ENCODE peak calls at places on chromosomes 5 and 9, in ten cellular contexts. L is Panc1, K is esophagus muscularis mucosa, Q is heart right ventricle, P is transverse colon, R is psoas muscle, I is keratinocyte, J is colonic mucosa, V is HCT116, W is fibroblast of lung. S is an unnamed sample.

GRCh38 chr5:98774192-98775046 is 956 bp downstream of the RGMB start:
- DNase-seq in P (peak), J (peak), Q (peak), L (no peak), W (peak), I (no peak), R (peak), K (no peak), V (no peak), S (peak)

GRCh38 chr9:76846307-76846706 is 59.6 kb downstream of the PRUNE2 start:
- DNase-seq in J (no peak), I (no peak), P (no peak), K (peak), R (no peak), V (no peak), W (no peak), L (no peak), Q (no peak), S (no peak)

GRCh38 chr5:151492729-151493128 is 45.3 kb downstream of the SLC36A1 start:
- DNase-seq in K (no peak), Q (no peak), W (peak), V (peak), J (no peak), R (no peak), I (no peak), L (peak), P (no peak), S (no peak)

GRCh38 chr5:25160851-25161348 is 516.1 kb upstream of the CDH10 start:
- DNase-seq in I (no peak), P (no peak), L (no peak), R (no peak), V (no peak), J (no peak), W (no peak), Q (no peak), K (no peak), S (no peak)

GRCh38 chr9:125276771-125277170 is 15.1 kb downstream of the GAPVD1 start:
- DNase-seq in L (no peak), J (no peak), W (no peak), Q (no peak), K (no peak), V (no peak), I (no peak), R (no peak), P (no peak), S (no peak)

GRCh38 chr5:154486427-154486866 is 8.4 kb upstream of the HAND1 start:
- DNase-seq in R (no peak), I (no peak), P (no peak), J (no peak), Q (no peak), V (no peak), W (no peak), K (no peak), L (no peak), S (no peak)

GRCh38 chr5:156191547-156191946 is 135.4 kb upstream of the SGCD start:
- DNase-seq in R (no peak), P (no peak), Q (no peak), I (no peak), V (no peak), K (no peak), L (no peak), W (no peak), J (no peak), S (no peak)

GRCh38 chr9:556675-557074 is 284.8 kb upstream of the DMRT1 start:
- DNase-seq in V (no peak), Q (no peak), R (no peak), P (no peak), K (no peak), L (no peak), J (no peak), I (no peak), W (no peak), S (no peak)

GRCh38 chr5:79853003-79853402 is 138.1 kb downstream of the MTX3 start:
- DNase-seq in R (no peak), P (no peak), Q (no peak), I (no peak), K (no peak), W (no peak), J (no peak), V (no peak), L (no peak), S (no peak)

GRCh38 chr5:17713301-17713700 is 79.0 kb downstream of the TAF11L14 start:
- DNase-seq in P (no peak), K (no peak), W (no peak), Q (no peak), L (no peak), I (no peak), V (no peak), J (no peak), R (no peak), S (no peak)

GRCh38 chr9:89593776-89594427 is 10.9 kb upstream of the GADD45G start:
- DNase-seq in V (no peak), Q (no peak), I (no peak), P (peak), R (no peak), W (no peak), J (peak), K (peak), L (no peak), S (peak)

GRCh38 chr5:132363431-132364112 is 5.9 kb upstream of the SLC22A5 start:
- DNase-seq in R (no peak), K (no peak), J (no peak), Q (peak), L (no peak), W (peak), P (no peak), I (peak), V (peak), S (no peak)

GRCh38 chr9:129336601-129337286 is 158.7 kb upstream of the IER5L start:
- DNase-seq in W (peak), I (no peak), L (no peak), P (peak), V (no peak), Q (no peak), R (no peak), K (no peak), J (peak), S (peak)

GRCh38 chr5:40112875-40113274 is 566.8 kb upstream of the PTGER4 start:
- DNase-seq in J (no peak), V (no peak), Q (no peak), W (no peak), R (no peak), L (no peak), I (no peak), P (no peak), K (no peak), S (no peak)

GRCh38 chr5:92835712-92836111 is 745.3 kb downstream of the NR2F1-AS1 start:
- DNase-seq in V (no peak), L (no peak), K (no peak), J (no peak), I (no peak), R (no peak), P (no peak), W (peak), Q (no peak), S (no peak)

GRCh38 chr5:132677191-132677590 is 3.4 kb downstream of the IL4 start:
- DNase-seq in Q (no peak), K (peak), P (peak), I (peak), R (peak), J (peak), L (peak), W (peak), V (peak), S (no peak)

GRCh38 chr9:134404376-134405358 is 78.4 kb downstream of the RXRA start:
- DNase-seq in J (no peak), R (no peak), L (no peak), V (no peak), P (no peak), W (no peak), K (no peak), I (no peak), Q (peak), S (no peak)

GRCh38 chr5:3153906-3154305 is 402.4 kb upstream of the IRX2 start:
- DNase-seq in W (no peak), P (no peak), Q (no peak), L (no peak), K (peak), I (no peak), R (no peak), V (no peak), J (no peak), S (no peak)

GRCh38 chr5:3153226-3153858 is 401.9 kb upstream of the IRX2 start:
- DNase-seq in P (no peak), R (no peak), L (no peak), I (no peak), V (no peak), Q (no peak), W (no peak), K (peak), J (no peak), S (no peak)

GRCh38 chr5:3157214-3157613 is 405.7 kb upstream of the IRX2 start:
- DNase-seq in W (no peak), J (no peak), P (no peak), I (no peak), K (peak), L (no peak), Q (no peak), V (no peak), R (no peak), S (no peak)

GRCh38 chr5:3155029-3155428 is 403.6 kb upstream of the IRX2 start:
- DNase-seq in I (no peak), Q (no peak), K (peak), L (no peak), R (no peak), W (no peak), V (no peak), P (no peak), J (no peak), S (no peak)

GRCh38 chr5:3155717-3156116 is 404.2 kb upstream of the IRX2 start:
- DNase-seq in I (no peak), R (no peak), K (peak), L (no peak), J (no peak), W (no peak), P (no peak), Q (no peak), V (no peak), S (no peak)
- TF ChIP-seq CTCF in I (no peak), R (no peak), K (no peak), L (no peak), J (no peak), W (no peak), P (no peak), Q (no peak), V (no peak), S (no peak)

GRCh38 chr5:143921525-143922311 is 109.8 kb downstream of the HMHB1 start:
- DNase-seq in L (peak), K (no peak), R (no peak), P (no peak), J (no peak), V (no peak), I (peak), W (peak), Q (no peak), S (no peak)
- H3K27ac ChIP-seq in L (no peak), K (no peak), R (peak), P (no peak), J (no peak), V (no peak), I (peak), W (peak), Q (no peak), S (no peak)

GRCh38 chr5:173896631-173897030 is 8.5 kb downstream of the CPEB4 start:
- DNase-seq in L (no peak), V (no peak), J (no peak), I (no peak), R (no peak), K (no peak), Q (no peak), W (no peak), P (no peak), S (no peak)
- H3K4me3 ChIP-seq in L (no peak), V (no peak), J (no peak), I (no peak), R (no peak), K (no peak), Q (peak), W (no peak), P (no peak), S (no peak)

DNA sequence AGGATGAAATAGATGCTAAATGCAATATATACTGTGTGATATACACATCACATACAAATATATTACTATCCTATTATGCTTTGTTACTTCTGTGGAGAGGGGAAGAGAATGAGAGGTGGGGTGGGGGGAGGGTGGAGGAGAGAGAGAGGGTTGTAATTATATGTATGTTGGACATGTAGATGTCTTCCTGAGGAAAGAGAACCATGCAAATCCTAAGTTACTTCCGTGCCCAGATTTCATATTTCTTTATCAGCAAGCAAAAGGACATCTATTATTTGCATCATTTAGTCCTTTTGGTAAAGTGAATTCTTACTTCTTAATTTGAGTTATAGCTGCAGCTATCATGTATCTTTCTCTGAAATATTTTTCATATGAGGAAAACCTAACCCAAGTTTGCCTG is 187.5 kb downstream of the ADGRV1 start:
- DNase-seq in R (no peak), J (no peak), K (no peak), P (no peak), W (no peak), Q (no peak), L (no peak), V (no peak), I (no peak), S (no peak)
- TF ChIP-seq CTCF in R (no peak), J (no peak), K (no peak), P (no peak), W (no peak), Q (no peak), L (no peak), V (no peak), I (no peak), S (no peak)

GRCh38 chr9:33782395-33783152 is 12.8 kb upstream of the PRSS3 start:
- DNase-seq in P (no peak), I (no peak), Q (no peak), R (no peak), J (no peak), V (no peak), L (no peak), K (no peak), W (peak), S (no peak)
- H3K27ac ChIP-seq in P (no peak), I (no peak), Q (no peak), R (no peak), J (no peak), V (no peak), L (no peak), K (no peak), W (no peak), S (no peak)

GRCh38 chr5:142770650-142771609 is 753 bp downstream of the ARHGAP26 start:
- DNase-seq in P (peak), R (peak), K (peak), I (no peak), L (no peak), V (no peak), J (peak), W (peak), Q (peak), S (peak)

GRCh38 chr5:142769793-142770649 is at the start of gene ARHGAP26:
- DNase-seq in I (peak), P (peak), V (peak), Q (peak), L (no peak), J (peak), K (peak), R (peak), W (peak), S (peak)

GRCh38 chr5:142767178-142767577 is 3.0 kb upstream of the ARHGAP26 start:
- DNase-seq in R (no peak), J (no peak), W (no peak), V (no peak), Q (no peak), P (peak), I (no peak), L (no peak), K (no peak), S (no peak)

GRCh38 chr5:142767925-142768324 is 2.3 kb upstream of the ARHGAP26 start:
- DNase-seq in R (no peak), Q (no peak), V (no peak), W (no peak), J (no peak), L (no peak), P (no peak), I (no peak), K (no peak), S (no peak)

DNA sequence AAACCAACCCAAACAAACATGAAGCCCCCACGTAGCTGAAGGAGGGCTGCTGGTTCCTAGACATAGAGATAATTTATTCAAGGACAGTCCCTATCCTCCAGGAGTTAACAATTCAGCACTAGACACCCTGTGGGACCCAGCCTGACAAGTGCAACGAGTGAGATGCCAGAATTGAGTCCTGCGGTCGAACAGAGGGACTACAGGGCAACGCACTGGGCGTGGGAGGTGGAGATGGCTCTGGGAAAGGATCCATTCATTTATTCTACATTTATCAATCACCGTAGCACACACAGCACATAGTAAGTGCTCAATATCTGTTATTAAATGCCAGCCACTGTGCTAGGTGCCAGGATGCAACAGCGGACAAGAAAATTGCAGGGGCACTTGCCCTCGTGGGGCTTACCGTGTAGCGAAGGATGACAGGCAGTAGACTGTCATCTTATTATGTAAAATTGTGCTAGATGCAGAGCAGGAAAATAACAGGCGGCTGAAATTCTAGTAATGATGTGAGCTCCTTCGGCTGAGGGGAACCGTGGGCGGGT is 855 bp upstream of the ARHGAP26 start:
- DNase-seq in K (no peak), I (no peak), L (no peak), V (no peak), R (no peak), J (peak), W (no peak), Q (no peak), P (peak), S (no peak)
- H3K4me3 ChIP-seq in K (peak), I (peak), L (peak), V (peak), R (peak), J (peak), W (peak), Q (peak), P (peak), S (peak)

DNA sequence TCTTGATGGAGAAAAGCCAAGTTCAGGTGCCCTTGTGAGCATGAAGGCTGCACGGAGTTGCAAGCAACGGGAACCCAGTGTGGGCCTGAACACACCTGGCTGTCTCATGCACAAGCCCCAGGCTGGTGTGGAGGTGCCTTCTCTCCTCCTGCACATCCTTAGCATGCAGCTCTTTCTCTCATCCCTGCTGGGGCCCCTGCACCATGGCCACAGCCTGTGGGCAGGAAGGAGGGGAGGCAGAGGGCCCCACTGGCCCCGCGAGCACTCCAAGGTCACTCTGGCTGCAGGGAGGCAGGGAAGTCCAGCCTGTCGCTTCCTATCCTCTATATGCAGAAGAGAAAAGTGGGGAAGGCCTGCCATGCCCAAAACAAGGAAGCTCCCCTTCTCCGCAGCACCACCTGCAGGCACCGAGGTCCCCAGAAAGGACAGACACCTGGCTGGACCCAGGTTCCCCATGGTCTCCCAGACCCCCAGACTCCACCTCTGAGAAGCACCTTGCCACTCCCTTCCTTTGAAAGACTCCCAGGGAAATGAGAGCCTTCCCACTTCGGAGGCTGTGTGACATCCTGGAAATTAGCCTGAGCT is 18.6 kb downstream of the STKLD1 start:
- DNase-seq in R (no peak), W (no peak), K (no peak), Q (no peak), J (no peak), L (no peak), I (no peak), P (no peak), V (no peak), S (no peak)
- TF ChIP-seq CTCF in R (no peak), W (no peak), K (no peak), Q (no peak), J (no peak), L (no peak), I (no peak), P (no peak), V (no peak), S (no peak)

GRCh38 chr5:169097897-169098296 is 203.0 kb downstream of the SLIT3 start:
- DNase-seq in Q (no peak), P (no peak), K (no peak), J (no peak), V (no peak), R (no peak), I (no peak), W (no peak), L (no peak), S (no peak)

GRCh38 chr5:169095976-169096375 is 205.0 kb downstream of the SLIT3 start:
- DNase-seq in V (no peak), Q (no peak), W (no peak), L (no peak), J (no peak), I (no peak), R (no peak), P (no peak), K (no peak), S (no peak)

GRCh38 chr5:169097374-169097831 is 203.5 kb downstream of the SLIT3 start:
- DNase-seq in W (no peak), J (no peak), I (no peak), L (no peak), R (no peak), Q (no peak), V (no peak), P (no peak), K (no peak), S (no peak)

GRCh38 chr5:169094586-169095409 is 206.1 kb downstream of the SLIT3 start:
- DNase-seq in Q (no peak), I (no peak), L (no peak), K (no peak), V (no peak), R (no peak), J (no peak), W (no peak), P (no peak), S (no peak)

GRCh38 chr5:169095410-169095772 is 205.5 kb downstream of the SLIT3 start:
- DNase-seq in K (no peak), W (no peak), I (no peak), L (no peak), J (no peak), P (no peak), V (no peak), Q (no peak), R (no peak), S (no peak)
- H3K27ac ChIP-seq in K (no peak), W (no peak), I (no peak), L (no peak), J (no peak), P (no peak), V (no peak), Q (no peak), R (no peak), S (no peak)

DNA sequence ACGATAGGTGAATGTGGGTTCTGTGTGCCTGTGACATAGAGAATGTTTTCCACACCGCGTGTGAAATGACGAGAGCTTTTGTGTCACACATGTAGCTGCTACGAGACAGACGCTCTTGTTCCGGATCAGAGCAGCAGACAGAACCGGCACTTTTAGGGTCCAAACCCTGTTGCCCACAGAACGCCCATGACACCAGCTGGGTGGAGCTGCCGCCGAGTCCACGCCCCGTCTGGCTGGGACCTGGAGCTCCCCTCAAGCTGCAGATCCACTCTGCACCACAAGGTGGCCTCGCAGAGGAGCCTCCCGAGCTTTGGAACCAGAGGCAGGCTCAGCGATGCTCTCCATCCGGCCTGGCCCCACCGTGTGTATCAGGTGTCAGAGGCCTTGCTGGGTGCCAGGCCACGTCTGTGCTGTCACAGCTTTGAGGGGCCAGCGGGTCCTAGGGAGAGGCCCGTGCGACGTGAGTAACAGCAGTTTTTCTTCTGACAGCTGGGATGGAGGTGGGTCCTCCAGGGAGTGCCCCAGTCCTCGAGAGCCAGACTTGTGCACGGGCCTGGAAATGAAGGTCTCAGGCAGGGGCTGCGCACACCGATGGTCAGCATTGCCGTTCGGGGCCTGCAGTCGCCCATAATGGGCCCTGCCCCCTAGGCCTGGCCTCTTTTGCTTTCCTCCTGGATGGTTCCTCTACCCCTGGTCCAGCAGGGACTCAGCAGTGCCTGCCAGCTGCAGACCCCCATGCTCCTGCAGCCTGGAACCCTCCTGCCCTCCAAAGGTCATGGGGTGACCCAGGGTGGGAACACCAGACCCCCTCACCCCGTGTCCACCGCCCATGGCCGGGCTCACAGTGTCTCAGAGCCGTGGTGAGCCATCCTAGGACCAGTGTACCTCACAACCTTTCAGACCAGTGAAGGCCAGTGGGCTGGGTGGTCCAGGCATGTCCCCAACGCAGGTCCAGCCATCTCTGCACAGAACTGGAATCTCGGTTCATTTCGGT is 2.5 kb upstream of the LRRC14B start:
- DNase-seq in Q (peak), W (peak), R (peak), J (peak), P (peak), I (peak), K (peak), V (peak), L (peak), S (peak)
- H3K4me3 ChIP-seq in Q (peak), W (no peak), R (peak), J (no peak), P (peak), I (peak), K (peak), V (no peak), L (peak), S (no peak)

GRCh38 chr9:136088939-136089696 is 6.0 kb downstream of the NACC2 start:
- DNase-seq in P (no peak), V (no peak), W (no peak), L (no peak), K (no peak), Q (no peak), R (peak), I (no peak), J (no peak), S (no peak)
- TF ChIP-seq CTCF in P (no peak), V (no peak), W (no peak), L (no peak), K (no peak), Q (no peak), R (no peak), I (no peak), J (no peak), S (no peak)

S was measured in CD8-positive, alpha-beta T cell.